ENCODE peak calls at places on chromosomes 16 and 17, in ten cellular contexts. H is ACHN; Q is AG20443; A is SHP77; O is activated CD4-positive, alpha-beta T cell treated with anti-CD3 and anti-CD28 coated beads for 48 hours; F is activated T-helper 9 cell treated with anti-CD3 and anti-CD28 coated beads, Interleukin-2, amount 50 U/mL, for 16 hours; C is EL; E is T-helper 9 cell; V is NCI-H1417; K is activated CD8-positive, alpha-beta memory T cell treated with anti-CD3 and anti-CD28 coated beads, Interleukin-2, amount 50 U/mL, for 4 hours. X is an unnamed sample.

GRCh38 chr17:80605326-80606066 is 60.9 kb downstream of the RPTOR start:
- DNase-seq in F (peak), A (no peak), H (peak), Q (peak), V (no peak), K (peak), C (no peak), E (no peak), O (peak), X (no peak)

GRCh38 chr16:56872863-56873391 is 7.9 kb downstream of the SLC12A3 start:
- DNase-seq in H (no peak), O (no peak), F (no peak), Q (no peak), V (no peak), C (no peak), K (no peak), E (no peak), A (no peak), X (no peak)

GRCh38 chr16:19840524-19841110 is 44.0 kb downstream of the GPRC5B start:
- DNase-seq in C (no peak), O (no peak), Q (no peak), A (peak), H (no peak), V (peak), F (no peak), E (no peak), K (no peak), X (no peak)

GRCh38 chr17:39229274-39229913 is 3.6 kb upstream of the STAC2 start:
- DNase-seq in A (no peak), Q (peak), K (no peak), H (peak), F (no peak), E (no peak), O (no peak), C (peak), V (no peak), X (no peak)

GRCh38 chr17:38844261-38844757 is 9.2 kb downstream of the RPL23 start:
- DNase-seq in O (no peak), K (no peak), F (no peak), Q (no peak), A (no peak), V (peak), E (no peak), C (no peak), H (no peak), X (no peak)

GRCh38 chr17:21452377-21453143 is 76.4 kb downstream of the KCNJ12 start:
- DNase-seq in E (no peak), C (peak), K (no peak), Q (peak), O (peak), F (no peak), A (peak), V (no peak), H (peak), X (peak)

GRCh38 chr17:7782237-7782636 is 51.8 kb upstream of the KDM6B start:
- DNase-seq in V (no peak), H (peak), E (no peak), F (no peak), K (no peak), A (no peak), O (no peak), Q (peak), C (peak), X (peak)

GRCh38 chr17:48630009-48630924 is 4.1 kb upstream of the HOXB9 start:
- DNase-seq in O (no peak), K (no peak), F (no peak), E (no peak), V (no peak), H (no peak), C (no peak), A (no peak), Q (no peak), X (no peak)

GRCh38 chr16:49834496-49835009 is 21.4 kb downstream of the ZNF423 start:
- DNase-seq in K (no peak), H (no peak), E (no peak), A (no peak), C (no peak), F (no peak), Q (no peak), O (no peak), V (no peak), X (no peak)

GRCh38 chr16:2848933-2849332 is 9.0 kb downstream of the PRSS22 start:
- DNase-seq in V (no peak), H (no peak), Q (no peak), E (no peak), A (no peak), K (no peak), C (no peak), F (no peak), O (no peak), X (no peak)

GRCh38 chr16:55655709-55656694 is at the start of gene SLC6A2:
- DNase-seq in A (no peak), H (no peak), K (no peak), C (no peak), O (no peak), V (peak), Q (peak), E (no peak), F (no peak), X (peak)

X was measured in AG08396.